ENCODE peak calls at places on chromosomes 2 and 18, in eight cellular contexts. H is mucosa of gallbladder, D is dermis microvascular lymphatic vessel endothelial cell, P is left lobe of liver, G is AG09309, Q is Panc1, Z is astrocyte of the cerebellum, T is renal cortical epithelial cell. C is an unnamed sample.

GRCh38 chr2:221641181-221641871 is 69.2 kb upstream of the EPHA4 start:
- DNase-seq in H (no peak), D (no peak), P (no peak), Z (peak), G (no peak), Q (no peak), T (peak), C (no peak)

GRCh38 chr2:64543006-64543697 is 19.0 kb downstream of the AFTPH start:
- DNase-seq in H (no peak), G (no peak), Z (no peak), D (no peak), Q (no peak), P (no peak), T (no peak), C (no peak)

GRCh38 chr2:75592028-75592427 is 31.3 kb upstream of the EVA1A start:
- DNase-seq in D (peak), P (no peak), H (no peak), T (peak), G (peak), Z (no peak), Q (no peak), C (peak)

GRCh38 chr2:134408791-134409190 is 154.9 kb downstream of the MGAT5 start:
- DNase-seq in Q (no peak), P (no peak), D (peak), T (no peak), G (no peak), H (no peak), Z (no peak), C (no peak)

GRCh38 chr2:136858656-136859055 is 93.3 kb downstream of the THSD7B start:
- DNase-seq in H (no peak), Q (no peak), G (no peak), T (no peak), D (no peak), P (no peak), Z (no peak), C (no peak)

GRCh38 chr2:26562811-26563645 is 78.1 kb downstream of the CIB4 start:
- DNase-seq in P (no peak), H (peak), T (peak), Z (peak), Q (no peak), D (peak), G (no peak), C (no peak)

GRCh38 chr18:61531182-61531581 is 198.0 kb downstream of the CDH20 start:
- DNase-seq in Z (no peak), G (no peak), P (no peak), D (no peak), H (no peak), Q (no peak), T (no peak), C (no peak)

GRCh38 chr2:236554629-236555282 is 14.9 kb upstream of the ACKR3 start:
- DNase-seq in Z (no peak), P (no peak), Q (no peak), G (no peak), D (no peak), H (no peak), T (no peak), C (no peak)

C was measured in RKO.